ENCODE peak calls at places on chromosomes 11 and 22, in six cellular contexts. P is caudate nucleus, F is progenitor cell of endocrine pancreas, K is neural crest cell, T is NCI-H1417, E is cardiac fibroblast. L is an unnamed sample.

GRCh38 chr11:12239396-12240298 is 129.3 kb downstream of the MICAL2 start:
- DNase-seq in F (no peak), E (no peak), T (no peak), P (no peak), K (no peak), L (no peak)

GRCh38 chr22:50567721-50568252 is 5.1 kb upstream of the SYCE3 start:
- DNase-seq in P (no peak), F (no peak), T (no peak), K (no peak), E (no peak), L (no peak)

GRCh38 chr11:119356349-119357031 is 10.0 kb upstream of the MFRP start:
- DNase-seq in T (no peak), F (peak), E (peak), P (peak), K (peak), L (no peak)

GRCh38 chr11:71178076-71178475 is 74.3 kb downstream of the SHANK2 start:
- DNase-seq in T (no peak), P (no peak), F (no peak), E (no peak), K (no peak), L (no peak)

GRCh38 chr11:471468-472145 is 21.5 kb downstream of the PTDSS2 start:
- DNase-seq in K (no peak), T (no peak), P (no peak), F (no peak), E (no peak), L (no peak)

GRCh38 chr22:33542153-33542552 is 378.1 kb downstream of the LARGE1 start:
- DNase-seq in T (no peak), F (no peak), P (no peak), E (no peak), K (no peak), L (no peak)

GRCh38 chr11:30346068-30346688 is 23.3 kb downstream of the ARL14EP start:
- DNase-seq in E (peak), P (no peak), T (peak), F (no peak), K (no peak), L (peak)

GRCh38 chr11:124586247-124586860 is 16.6 kb downstream of the OR8A1 start:
- DNase-seq in F (peak), T (peak), E (peak), P (no peak), K (peak), L (peak)

GRCh38 chr11:110148775-110149744 is 55.9 kb downstream of the ZC3H12C start:
- DNase-seq in T (no peak), P (no peak), K (no peak), F (no peak), E (peak), L (no peak)

GRCh38 chr11:134019500-134019899 is 49.4 kb upstream of the JAM3 start:
- DNase-seq in K (no peak), T (peak), F (no peak), E (no peak), P (no peak), L (no peak)

GRCh38 chr22:24768537-24769374 is 5.8 kb downstream of the PIWIL3 start:
- DNase-seq in E (peak), P (no peak), K (peak), F (peak), T (peak), L (peak)

GRCh38 chr11:103202048-103202651 is 92.9 kb downstream of the DYNC2H1 start:
- DNase-seq in E (peak), F (no peak), T (no peak), K (no peak), P (no peak), L (peak)

L was measured in HEK293T.